ENCODE peak calls at places on chromosome 10, in nine cellular contexts. M, Y, T, B, P, D, Z, X and J are unnamed samples.

GRCh38 chr10:65270969-65271368 is 1654.9 kb upstream of the LRRTM3 start:
- DNase-seq in M (no peak), P (no peak), B (no peak), D (no peak), Y (no peak), Z (no peak), T (no peak), X (no peak), J (no peak)

GRCh38 chr10:132276179-132276675 is 31.5 kb downstream of the STK32C start:
- DNase-seq in X (no peak), Z (no peak), D (no peak), B (no peak), P (no peak), T (no peak), Y (no peak), M (no peak), J (no peak)

GRCh38 chr10:52353210-52353609 is 39.1 kb downstream of the DKK1 start:
- DNase-seq in P (no peak), Y (no peak), Z (no peak), T (no peak), B (no peak), M (no peak), D (no peak), X (no peak), J (no peak)

GRCh38 chr10:71835671-71836593 is 15.1 kb downstream of the PSAP start:
- DNase-seq in M (no peak), P (peak; percentile 94), B (peak; percentile 48), Y (peak; percentile 77), T (no peak), D (no peak), Z (no peak), X (no peak), J (no peak)

GRCh38 chr10:132142396-132143161 is 44.2 kb upstream of the DPYSL4 start:
- DNase-seq in D (peak; percentile 5), T (peak; percentile 53), M (no peak), P (peak; percentile 69), Z (peak; percentile 89), Y (peak; percentile 48), X (no peak), B (peak; percentile 80), J (peak; percentile 73)

GRCh38 chr10:106519376-106520035 is 645.0 kb downstream of the SORCS1 start:
- DNase-seq in Y (no peak), X (no peak), T (no peak), D (no peak), B (no peak), P (no peak), M (no peak), Z (no peak), J (no peak)

GRCh38 chr10:11472158-11472753 is 139.2 kb downstream of the USP6NL start:
- DNase-seq in M (peak; percentile 51), Y (peak; percentile 57), Z (peak; percentile 73), X (peak; percentile 42), D (peak; percentile 19), T (peak; percentile 70), P (peak; percentile 51), B (peak; percentile 77), J (peak; percentile 78)

GRCh38 chr10:12333382-12334185 is 15.8 kb upstream of the CAMK1D start:
- DNase-seq in B (no peak), T (no peak), P (no peak), Y (peak; percentile 96), Z (peak; percentile 56), X (no peak), D (no peak), M (peak; percentile 5), J (no peak)

GRCh38 chr10:56622335-56622973 is 261.4 kb upstream of the ZWINT start:
- DNase-seq in B (no peak), M (peak; percentile 40), T (no peak), X (no peak), D (no peak), Z (no peak), Y (no peak), P (no peak), J (no peak)

GRCh38 chr10:61900829-61901783 is at the start of gene ARID5B:
- DNase-seq in Z (peak; percentile 65), P (peak; percentile 53), B (peak; percentile 44), T (peak; percentile 37), X (no peak), D (peak; percentile 12), M (peak; percentile 72), Y (peak; percentile 61), J (peak; percentile 38)

GRCh38 chr10:97327348-97328294 is 6.9 kb downstream of the FRAT2 start:
- DNase-seq in P (no peak), X (no peak), M (peak; percentile 56), T (no peak), Y (no peak), Z (no peak), B (no peak), D (no peak), J (no peak)

GRCh38 chr10:125057158-125058001 is 103.0 kb downstream of the CTBP2 start:
- DNase-seq in P (no peak), X (no peak), D (no peak), T (no peak), M (no peak), Z (no peak), Y (peak; percentile 57), B (peak; percentile 50), J (peak; percentile 47)

GRCh38 chr10:11403116-11403515 is 208.3 kb downstream of the USP6NL start:
- DNase-seq in B (no peak), M (peak; percentile 59), Y (no peak), P (no peak), D (no peak), Z (no peak), T (no peak), X (no peak), J (no peak)

GRCh38 chr10:13945760-13946460 is 359.1 kb downstream of the PRPF18 start:
- DNase-seq in X (no peak), Y (no peak), Z (no peak), M (peak; percentile 5), T (no peak), P (no peak), D (no peak), B (peak; percentile 47), J (peak; percentile 37)

GRCh38 chr10:108132303-108132702 is 967.8 kb upstream of the SORCS1 start:
- DNase-seq in B (no peak), X (no peak), Y (no peak), D (no peak), P (no peak), Z (no peak), T (no peak), M (no peak), J (no peak)

GRCh38 chr10:77207182-77208165 is 430.1 kb downstream of the KCNMA1 start:
- DNase-seq in Y (no peak), M (no peak), D (no peak), Z (no peak), T (no peak), B (no peak), X (no peak), P (no peak), J (no peak)

GRCh38 chr10:72692057-72692891 is at the start of gene MCU:
- DNase-seq in B (peak; percentile 93), Z (peak; percentile 95), M (peak; percentile 97), Y (peak; percentile 95), T (peak; percentile 96), P (peak; percentile 95), D (peak; percentile 32), X (peak; percentile 71), J (peak; percentile 91)

GRCh38 chr10:3858051-3858845 is 73.2 kb upstream of the KLF6 start:
- DNase-seq in D (no peak), T (no peak), Z (no peak), X (no peak), M (no peak), Y (no peak), B (no peak), P (no peak), J (no peak)

GRCh38 chr10:127848226-127848625 is 44.5 kb downstream of the CLRN3 start:
- DNase-seq in P (no peak), T (no peak), Z (no peak), B (no peak), Y (no peak), D (no peak), M (no peak), X (no peak), J (no peak)